ENCODE peak calls at places on chromosome 12, in seven cellular contexts. One of them, this sample, is unnamed.

GRCh38 chr12:119578112-119578511 is 15.5 kb upstream of the TMEM233 start:
- DNase-seq in COR-L47: no peak
- DNase-seq in cardiac fibroblast: peak; percentile 32
- DNase-seq in NCI-H1105: no peak
- DNase-seq in OCI-LY7: no peak
- DNase-seq in stimulated activated CD4-positive, alpha-beta T cell treated with anti-CD3 and anti-CD28 coated beads, Interleukin-2, amount 100 ng/mL, for 24 hours: peak; percentile 28
- DNase-seq in A673: no peak
- DNase-seq in this sample: no peak

GRCh38 chr12:91620949-91621348 is 438.3 kb upstream of the DCN start:
- DNase-seq in COR-L47: no peak
- DNase-seq in cardiac fibroblast: peak; percentile 46
- DNase-seq in NCI-H1105: no peak
- DNase-seq in OCI-LY7: no peak
- DNase-seq in stimulated activated CD4-positive, alpha-beta T cell treated with anti-CD3 and anti-CD28 coated beads, Interleukin-2, amount 100 ng/mL, for 24 hours: no peak
- DNase-seq in A673: peak; percentile 70
- DNase-seq in this sample: no peak

GRCh38 chr12:57726151-57726883 is 12.2 kb downstream of the AGAP2 start:
- DNase-seq in COR-L47: peak; percentile 86
- DNase-seq in cardiac fibroblast: peak; percentile 86
- DNase-seq in NCI-H1105: peak; percentile 62
- DNase-seq in OCI-LY7: no peak
- DNase-seq in stimulated activated CD4-positive, alpha-beta T cell treated with anti-CD3 and anti-CD28 coated beads, Interleukin-2, amount 100 ng/mL, for 24 hours: peak; percentile 36
- DNase-seq in A673: peak; percentile 96
- DNase-seq in this sample: peak; percentile 86

GRCh38 chr12:107225626-107226025 is 132.3 kb upstream of the CRY1 start:
- DNase-seq in COR-L47: no peak
- DNase-seq in cardiac fibroblast: peak; percentile 2
- DNase-seq in NCI-H1105: no peak
- DNase-seq in OCI-LY7: no peak
- DNase-seq in stimulated activated CD4-positive, alpha-beta T cell treated with anti-CD3 and anti-CD28 coated beads, Interleukin-2, amount 100 ng/mL, for 24 hours: no peak
- DNase-seq in A673: no peak
- DNase-seq in this sample: no peak

GRCh38 chr12:121711925-121712461 is 559 bp upstream of the TMEM120B start:
- DNase-seq in COR-L47: no peak
- DNase-seq in cardiac fibroblast: peak; percentile 27
- DNase-seq in NCI-H1105: peak; percentile 19
- DNase-seq in OCI-LY7: peak; percentile 48
- DNase-seq in stimulated activated CD4-positive, alpha-beta T cell treated with anti-CD3 and anti-CD28 coated beads, Interleukin-2, amount 100 ng/mL, for 24 hours: peak; percentile 19
- DNase-seq in A673: peak; percentile 57
- DNase-seq in this sample: peak; percentile 41

GRCh38 chr12:86948851-86949250 is 692.7 kb upstream of the MGAT4C start:
- DNase-seq in COR-L47: no peak
- DNase-seq in cardiac fibroblast: peak; percentile 55
- DNase-seq in NCI-H1105: no peak
- DNase-seq in OCI-LY7: no peak
- DNase-seq in stimulated activated CD4-positive, alpha-beta T cell treated with anti-CD3 and anti-CD28 coated beads, Interleukin-2, amount 100 ng/mL, for 24 hours: no peak
- DNase-seq in A673: no peak
- DNase-seq in this sample: peak; percentile 74

GRCh38 chr12:87678453-87678852 is 350.7 kb downstream of the C12orf50 start:
- DNase-seq in COR-L47: no peak
- DNase-seq in cardiac fibroblast: peak; percentile 66
- DNase-seq in NCI-H1105: no peak
- DNase-seq in OCI-LY7: no peak
- DNase-seq in stimulated activated CD4-positive, alpha-beta T cell treated with anti-CD3 and anti-CD28 coated beads, Interleukin-2, amount 100 ng/mL, for 24 hours: no peak
- DNase-seq in A673: no peak
- DNase-seq in this sample: peak; percentile 77

GRCh38 chr12:104576980-104577925 is 120.5 kb downstream of the CHST11 start:
- DNase-seq in COR-L47: no peak
- DNase-seq in cardiac fibroblast: no peak
- DNase-seq in NCI-H1105: no peak
- DNase-seq in OCI-LY7: no peak
- DNase-seq in stimulated activated CD4-positive, alpha-beta T cell treated with anti-CD3 and anti-CD28 coated beads, Interleukin-2, amount 100 ng/mL, for 24 hours: no peak
- DNase-seq in A673: no peak
- DNase-seq in this sample: peak; percentile 36

GRCh38 chr12:1842905-1843640 is 22.7 kb downstream of the LRTM2 start:
- DNase-seq in COR-L47: no peak
- DNase-seq in cardiac fibroblast: no peak
- DNase-seq in NCI-H1105: no peak
- DNase-seq in OCI-LY7: no peak
- DNase-seq in stimulated activated CD4-positive, alpha-beta T cell treated with anti-CD3 and anti-CD28 coated beads, Interleukin-2, amount 100 ng/mL, for 24 hours: no peak
- DNase-seq in A673: no peak
- DNase-seq in this sample: no peak